ENCODE peak calls at places on chromosomes 4 and X, in nine cellular contexts. X, S, K, R, U, I, L, Y and H are unnamed samples.
A peak's percentile ranks its signal among the peaks of the same experiment; 100 is the strongest.

GRCh38 chrX:93695981-93696380 is 22.0 kb downstream of the FAM133A start:
- DNase-seq in L (no peak), X (no peak), Y (no peak), K (no peak), U (no peak), I (no peak), R (no peak), S (no peak), H (no peak)

GRCh38 chr4:174490356-174490969 is 31.8 kb downstream of the HPGD start:
- DNase-seq in S (no peak), K (no peak), I (no peak), X (no peak), R (no peak), Y (peak; percentile 60), U (no peak), L (no peak), H (no peak)

GRCh38 chr4:149889976-149890375 is 74.3 kb upstream of the IQCM start:
- DNase-seq in K (no peak), L (no peak), R (no peak), I (no peak), U (no peak), X (no peak), S (no peak), Y (peak; percentile 63), H (no peak)

GRCh38 chrX:149631293-149632165 is at the start of gene TMEM185A:
- DNase-seq in Y (peak; percentile 45), L (peak; percentile 79), S (peak; percentile 68), K (peak; percentile 70), I (peak; percentile 68), U (peak; percentile 54), X (peak; percentile 69), R (peak; percentile 75), H (peak; percentile 18)

GRCh38 chr4:77579406-77580076 is 26.1 kb upstream of the CXCL13 start:
- DNase-seq in K (no peak), R (no peak), I (no peak), U (no peak), L (no peak), S (no peak), Y (peak; percentile 94), X (no peak), H (no peak)

GRCh38 chr4:101730291-101731117 is 60.0 kb upstream of the BANK1 start:
- DNase-seq in L (peak; percentile 55), Y (peak; percentile 75), K (peak; percentile 70), S (peak; percentile 48), I (peak; percentile 20), X (peak; percentile 24), R (peak; percentile 51), U (no peak), H (peak; percentile 39)

GRCh38 chrX:53280703-53281320 is 572 bp downstream of the IQSEC2 start:
- DNase-seq in L (peak; percentile 59), K (peak; percentile 30), Y (peak; percentile 63), U (no peak), I (peak; percentile 73), S (no peak), R (no peak), X (no peak), H (no peak)

GRCh38 chrX:135688137-135688536 is 25.3 kb upstream of the CT45A1 start:
- DNase-seq in S (no peak), Y (no peak), K (no peak), U (no peak), I (no peak), L (no peak), R (no peak), X (no peak), H (peak; percentile 1)

GRCh38 chrX:72130762-72131231 is 918 bp downstream of the RTL5 start:
- DNase-seq in K (peak; percentile 32), U (no peak), L (no peak), I (no peak), R (no peak), Y (no peak), X (no peak), S (no peak), H (no peak)

GRCh38 chr4:1072830-1073446 is 40.4 kb downstream of the RNF212 start:
- DNase-seq in X (peak; percentile 27), U (no peak), S (peak; percentile 56), L (peak; percentile 66), R (peak; percentile 67), K (peak; percentile 79), I (no peak), Y (peak; percentile 55), H (no peak)

GRCh38 chr4:35939746-35940145 is 304.6 kb downstream of the ARAP2 start:
- DNase-seq in S (no peak), Y (no peak), L (no peak), U (no peak), K (peak; percentile 50), I (no peak), X (no peak), R (no peak), H (no peak)

GRCh38 chr4:123943976-123944375 is 547.4 kb downstream of the SPRY1 start:
- DNase-seq in I (no peak), X (no peak), U (no peak), K (no peak), R (no peak), S (no peak), L (no peak), Y (no peak), H (no peak)

GRCh38 chr4:73726000-73726399 is 14.4 kb upstream of the CXCL8 start:
- DNase-seq in I (no peak), Y (peak; percentile 94), L (no peak), S (no peak), K (peak; percentile 42), U (no peak), X (peak; percentile 4), R (no peak), H (no peak)

GRCh38 chrX:48890296-48890925 is 7.2 kb downstream of the TIMM17B start:
- DNase-seq in X (no peak), I (peak; percentile 35), S (no peak), R (no peak), K (no peak), L (no peak), U (no peak), Y (no peak), H (no peak)

DNA sequence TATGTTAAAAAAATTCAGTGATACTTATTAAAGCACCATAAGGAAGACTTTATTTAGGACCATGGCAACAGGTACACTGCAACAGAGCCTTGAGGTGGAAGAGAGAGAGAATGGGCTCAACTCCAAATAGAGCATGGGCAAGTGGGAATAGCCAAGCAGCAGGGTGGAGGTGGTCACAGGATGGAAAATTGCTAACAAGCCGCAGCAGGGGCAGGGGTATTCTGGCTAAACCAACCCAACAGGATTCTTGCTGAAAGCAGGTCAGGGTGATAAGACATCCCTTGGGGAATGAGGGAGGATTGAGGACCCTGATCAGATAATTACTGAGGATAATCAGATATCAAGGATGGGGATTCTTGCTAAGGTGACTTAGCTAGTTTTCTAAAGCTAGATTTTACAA is 177.5 kb downstream of the ZIC3 start:
- DNase-seq in L (no peak), R (no peak), K (no peak), Y (no peak), X (no peak), S (no peak), U (no peak), I (no peak), H (no peak)
- H3K4me1 ChIP-seq in L (no peaks in the 10 kb centered on the region), R (no peaks in the 10 kb centered on the region), K (no peaks in the 10 kb centered on the region), Y (no peaks in the 10 kb centered on the region), X (peaks cover 6% of the 10 kb centered on the region), S (no peaks in the 10 kb centered on the region), U (no peaks in the 10 kb centered on the region), I (no peaks in the 10 kb centered on the region), H (no peaks in the 10 kb centered on the region)

GRCh38 chr4:7971159-7971631 is 31.5 kb upstream of the AFAP1 start:
- DNase-seq in L (no peak), S (no peak), Y (no peak), R (no peak), K (no peak), U (no peak), I (no peak), X (no peak), H (no peak)
- H3K4me3 ChIP-seq in L (peak overlapping the region; percentile 41), S (peak overlapping the region; percentile 44), Y (no peak overlapping the region), R (no peak overlapping the region), K (no peak overlapping the region), U (peak overlapping the region; percentile 61), I (no peak overlapping the region), X (no peak overlapping the region), H (no peak overlapping the region)

GRCh38 chr4:30867427-30867826 is 147.3 kb downstream of the PCDH7 start:
- DNase-seq in Y (peak; percentile 56), L (no peak), X (no peak), R (no peak), K (no peak), I (peak; percentile 9), S (no peak), U (no peak), H (no peak)

GRCh38 chr4:30868257-30868656 is 148.1 kb downstream of the PCDH7 start:
- DNase-seq in Y (no peak), I (no peak), X (no peak), K (no peak), S (no peak), U (no peak), R (no peak), L (no peak), H (no peak)

GRCh38 chr4:30866444-30866843 is 146.3 kb downstream of the PCDH7 start:
- DNase-seq in I (no peak), U (no peak), K (no peak), S (no peak), R (no peak), L (no peak), X (no peak), Y (peak; percentile 70), H (no peak)

GRCh38 chr4:30866907-30867306 is 146.7 kb downstream of the PCDH7 start:
- DNase-seq in S (no peak), L (no peak), K (no peak), R (no peak), Y (peak; percentile 63), X (no peak), I (no peak), U (no peak), H (no peak)

GRCh38 chr4:30865676-30866075 is 145.5 kb downstream of the PCDH7 start:
- DNase-seq in U (no peak), K (no peak), S (no peak), X (no peak), Y (peak; percentile 61), R (no peak), I (no peak), L (no peak), H (no peak)
- H3K4me1 ChIP-seq in U (no peaks in the 10 kb centered on the region), K (no peaks in the 10 kb centered on the region), S (no peaks in the 10 kb centered on the region), X (peaks cover 6% of the 10 kb centered on the region), Y (peaks cover 3% of the 10 kb centered on the region), R (no peaks in the 10 kb centered on the region), I (peaks cover 3% of the 10 kb centered on the region), L (no peaks in the 10 kb centered on the region), H (no peaks in the 10 kb centered on the region)

DNA sequence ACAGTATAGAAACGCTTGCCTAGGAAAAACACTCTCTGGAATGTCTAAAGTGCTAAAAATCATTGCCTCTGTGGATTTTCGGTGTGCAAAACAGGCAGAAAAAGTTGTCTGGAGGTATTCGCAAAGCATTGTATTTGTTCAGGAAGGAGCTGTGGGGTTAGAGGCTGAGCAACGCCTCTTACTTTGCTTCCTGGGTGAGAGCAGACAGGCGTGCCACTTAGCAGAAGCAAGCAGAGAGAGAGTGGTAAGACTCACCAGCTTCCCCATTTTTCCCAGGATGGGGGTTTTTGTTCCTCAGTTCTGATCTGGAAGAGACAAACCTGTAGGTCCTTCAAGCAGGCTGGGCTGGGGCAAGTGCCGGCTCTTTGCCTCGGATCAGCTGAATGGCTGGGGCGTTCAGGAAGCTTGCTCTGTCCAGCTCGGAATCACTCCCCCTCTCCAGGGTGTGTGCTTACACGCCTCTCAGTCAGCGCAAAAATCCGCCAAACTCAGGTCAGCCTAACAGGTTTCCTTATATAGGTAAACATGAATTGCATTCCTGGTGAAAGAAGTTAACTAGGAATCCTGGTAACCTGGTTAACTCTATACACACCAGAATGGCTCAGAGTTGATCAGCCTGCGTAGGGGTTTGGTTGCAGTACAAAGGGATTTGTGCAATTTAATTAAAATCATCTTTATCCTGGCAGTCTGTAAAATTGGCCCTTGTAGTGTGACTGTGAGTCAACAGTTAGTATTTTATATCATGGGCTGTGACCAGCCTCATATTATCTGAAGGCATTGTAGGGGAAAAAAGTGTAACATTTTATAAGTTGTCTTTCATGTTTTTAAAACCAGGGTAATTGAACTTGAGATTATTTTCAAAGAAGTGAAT is 213.1 kb upstream of the MID1 start:
- DNase-seq in K (peak; percentile 59), X (peak; percentile 18), I (peak; percentile 24), L (peak; percentile 57), S (no peak), U (no peak), R (no peak), Y (peak; percentile 48), H (peak; percentile 5)
- H3K4me3 ChIP-seq in K (no peak overlapping the region), X (peak overlapping the region; percentile 70), I (peak overlapping the region; percentile 25), L (peak overlapping the region; percentile 33), S (no peak overlapping the region), U (no peak overlapping the region), R (no peak overlapping the region), Y (no peak overlapping the region), H (no peak overlapping the region)